ENCODE peak calls at places on chromosomes 7 and 10, in six cellular contexts. X, J, W, D, C and S are unnamed samples.

GRCh38 chr7:145490356-145490755 is 626.2 kb upstream of the CNTNAP2 start:
- DNase-seq in J (no peak), D (no peak), C (no peak), X (no peak), W (no peak), S (no peak)

GRCh38 chr7:91330378-91331295 is 66.4 kb downstream of the FZD1 start:
- DNase-seq in C (no peak), X (no peak), D (no peak), W (no peak), J (no peak), S (no peak)

GRCh38 chr10:133391249-133391635 is 2.7 kb upstream of the MTG1 start:
- DNase-seq in D (no peak), J (no peak), C (no peak), X (no peak), W (no peak), S (no peak)

GRCh38 chr7:71633571-71634008 is 501.6 kb downstream of the GALNT17 start:
- DNase-seq in J (no peak), X (no peak), C (no peak), W (peak; percentile 74), D (no peak), S (no peak)

GRCh38 chr7:22896917-22897316 is 74.3 kb upstream of the TOMM7 start:
- DNase-seq in J (no peak), C (no peak), X (no peak), W (no peak), D (no peak), S (no peak)

GRCh38 chr10:31700222-31700621 is 228.4 kb downstream of the ARHGAP12 start:
- DNase-seq in D (no peak), J (no peak), X (no peak), C (no peak), W (peak; percentile 54), S (no peak)

GRCh38 chr7:107045980-107046379 is 1.5 kb downstream of the PRKAR2B start:
- DNase-seq in D (no peak), X (no peak), C (no peak), W (no peak), J (no peak), S (no peak)

GRCh38 chr7:31540786-31541185 is 26.9 kb downstream of the ITPRID1 start:
- DNase-seq in D (no peak), W (no peak), J (no peak), C (no peak), X (no peak), S (no peak)

GRCh38 chr10:17029581-17030271 is 99.9 kb downstream of the CUBN start:
- DNase-seq in J (peak; percentile 44), X (peak; percentile 83), W (no peak), C (no peak), D (peak; percentile 21), S (peak; percentile 69)

GRCh38 chr10:107847620-107848019 is 683.1 kb upstream of the SORCS1 start:
- DNase-seq in W (no peak), D (no peak), X (no peak), C (no peak), J (no peak), S (no peak)

GRCh38 chr10:34766256-34766580 is 48.9 kb downstream of the PARD3 start:
- DNase-seq in C (no peak), J (no peak), D (no peak), X (no peak), W (peak; percentile 82), S (no peak)

GRCh38 chr7:151133266-151133985 is 34.1 kb downstream of the GBX1 start:
- DNase-seq in D (no peak), J (no peak), X (no peak), W (no peak), C (no peak), S (no peak)

GRCh38 chr10:132104471-132105301 is 38.9 kb downstream of the JAKMIP3 start:
- DNase-seq in D (no peak), C (no peak), J (no peak), X (no peak), W (no peak), S (no peak)

GRCh38 chr7:149007615-149008014 is 20.7 kb downstream of the PDIA4 start:
- DNase-seq in X (no peak), D (no peak), C (no peak), W (no peak), J (no peak), S (no peak)

GRCh38 chr7:106779877-106780276 is 85.2 kb upstream of the PIK3CG start:
- DNase-seq in W (no peak), C (no peak), D (no peak), X (no peak), J (no peak), S (no peak)

GRCh38 chr7:73734619-73735525 is 3.7 kb downstream of the ABHD11 start:
- DNase-seq in X (peak; percentile 87), W (peak; percentile 86), C (no peak), D (peak; percentile 43), J (peak; percentile 60), S (peak; percentile 79)